ENCODE peak calls at places on chromosomes 3 and 15, in four cellular contexts. S is fibroblast of mammary gland, A is anterior cingulate cortex, T is Right ventricle myocardium superior. C is an unnamed sample.

GRCh38 chr15:22936577-22937472 is 43.3 kb downstream of the CYFIP1 start:
- DNase-seq in T (no peak), S (no peak), A (no peak), C (no peak)

GRCh38 chr3:184322731-184323487 is 8.5 kb downstream of the EIF4G1 start:
- DNase-seq in A (no peak), S (peak; percentile 90), T (no peak), C (no peak)

GRCh38 chr3:140219923-140220452 is 285.0 kb downstream of the CLSTN2 start:
- DNase-seq in A (no peak), S (no peak), T (no peak), C (no peak)

GRCh38 chr3:144810150-144810549 is 838.5 kb downstream of the DIPK2A start:
- DNase-seq in S (no peak), A (no peak), T (no peak), C (no peak)

GRCh38 chr3:72761410-72761809 is 86.8 kb downstream of the SHQ1 start:
- DNase-seq in S (no peak), T (no peak), A (no peak), C (no peak)

GRCh38 chr15:90598053-90598577 is 68.4 kb downstream of the CRTC3 start:
- DNase-seq in A (no peak), T (peak; percentile 67), S (peak; percentile 33), C (no peak)

GRCh38 chr3:45023675-45024074 is 2.4 kb upstream of the CLEC3B start:
- DNase-seq in A (no peak), T (no peak), S (no peak), C (no peak)

GRCh38 chr3:72892870-72893269 is 5.0 kb downstream of the GXYLT2 start:
- DNase-seq in S (peak; percentile 11), T (no peak), A (no peak), C (no peak)

GRCh38 chr3:5267889-5268288 is 80.4 kb downstream of the EDEM1 start:
- DNase-seq in T (no peak), S (no peak), A (no peak), C (no peak)

GRCh38 chr15:88950600-88951160 is 37.5 kb upstream of the MFGE8 start:
- DNase-seq in A (no peak), S (no peak), T (no peak), C (no peak)

GRCh38 chr15:69200773-69201745 is 40.6 kb downstream of the GLCE start:
- DNase-seq in T (no peak), S (no peak), A (no peak), C (peak; percentile 3)

GRCh38 chr15:40358492-40359353 is 704 bp downstream of the DISP2 start:
- DNase-seq in S (no peak), T (no peak), A (no peak), C (no peak)

GRCh38 chr3:110101361-110101760 is 764.0 kb upstream of the DPPA4 start:
- DNase-seq in S (no peak), T (no peak), A (no peak), C (no peak)

GRCh38 chr3:129045675-129046036 is 14.9 kb upstream of the GP9 start:
- DNase-seq in S (no peak), T (peak; percentile 69), A (no peak), C (no peak)

GRCh38 chr3:72347819-72348319 is 500.4 kb downstream of the SHQ1 start:
- DNase-seq in A (no peak), S (no peak), T (peak; percentile 79), C (no peak)

GRCh38 chr3:40631341-40631995 is 106.7 kb downstream of the ZNF621 start:
- DNase-seq in S (no peak), T (no peak), A (no peak), C (no peak)

GRCh38 chr3:4721511-4721911 is 228.4 kb downstream of the ITPR1 start:
- DNase-seq in A (no peak), S (peak; percentile 77), T (no peak), C (no peak)

GRCh38 chr3:195100903-195101591 is 169.9 kb downstream of the XXYLT1 start:
- DNase-seq in S (no peak), T (peak; percentile 85), A (no peak), C (peak; percentile 76)

GRCh38 chr15:79505956-79506355 is 73.8 kb downstream of the MINAR1 start:
- DNase-seq in T (no peak), A (no peak), S (no peak), C (no peak)

GRCh38 chr15:52481915-52482314 is 46.8 kb downstream of the MYO5A start:
- DNase-seq in T (no peak), S (peak; percentile 84), A (no peak), C (no peak)

GRCh38 chr15:70382009-70382749 is 284.5 kb upstream of the TLE3 start:
- DNase-seq in T (no peak), A (no peak), S (no peak), C (no peak)

GRCh38 chr3:105653161-105653560 is 215.7 kb downstream of the CBLB start:
- DNase-seq in S (no peak), T (no peak), A (no peak), C (no peak)

GRCh38 chr15:51030649-51031316 is 63.9 kb downstream of the TNFAIP8L3 start:
- DNase-seq in A (no peak), T (no peak), S (peak; percentile 89), C (no peak)

GRCh38 chr3:162670181-162670580 is 1173.6 kb downstream of the OTOL1 start:
- DNase-seq in S (no peak), T (no peak), A (no peak), C (no peak)

GRCh38 chr3:48614044-48614443 is 4.6 kb upstream of the UQCRC1 start:
- DNase-seq in T (no peak), S (peak; percentile 88), A (no peak), C (no peak)

GRCh38 chr15:34126522-34126921 is 24.6 kb downstream of the PGBD4 start:
- DNase-seq in T (no peak), A (no peak), S (no peak), C (no peak)

GRCh38 chr3:58924581-58924980 is 125.2 kb downstream of the CFAP20DC start:
- DNase-seq in S (peak; percentile 59), T (no peak), A (no peak), C (no peak)

GRCh38 chr3:60775956-60776355 is 475.3 kb downstream of the FHIT start:
- DNase-seq in T (no peak), S (no peak), A (no peak), C (no peak)

GRCh38 chr3:23422511-23422851 is 219.4 kb downstream of the UBE2E2 start:
- DNase-seq in T (no peak), S (no peak), A (no peak), C (no peak)

GRCh38 chr3:105177558-105177957 is 189.2 kb upstream of the ALCAM start:
- DNase-seq in T (no peak), A (no peak), S (peak; percentile 47), C (no peak)

GRCh38 chr3:25618043-25618442 is 46.7 kb downstream of the TOP2B start:
- DNase-seq in A (no peak), T (no peak), S (no peak), C (no peak)

GRCh38 chr15:100596792-100597191 is 5.2 kb downstream of the LINS1 start:
- DNase-seq in S (peak; percentile 83), T (no peak), A (no peak), C (no peak)

GRCh38 chr15:80191897-80192595 is 39.2 kb downstream of the FAH start:
- DNase-seq in A (no peak), T (no peak), S (no peak), C (no peak)

C was measured in NCI-H2029 treated with DMSO at 0.1 percent for 48 hours.